ENCODE peak calls at places on chromosomes 1 and 21, in seven cellular contexts. One of them, this sample, is unnamed. For H3K9me2, the result is how much of the 10 kb centered on the place peaks cover.

GRCh38 chr1:240232548-240232947 is 140.9 kb downstream of the FMN2 start:
- DNase-seq in MM.1S: no peak
- DNase-seq in GM23248: peak
- DNase-seq in hepatocyte: no peak
- DNase-seq in OCI-LY7: no peak
- DNase-seq in HCT116: no peak
- DNase-seq in SK-N-SH: no peak
- DNase-seq in this sample: no peak

GRCh38 chr1:50476800-50477199 is 53.6 kb upstream of the DMRTA2 start:
- DNase-seq in MM.1S: no peak
- DNase-seq in HCT116: no peak
- DNase-seq in SK-N-SH: no peak
- DNase-seq in hepatocyte: no peak
- DNase-seq in OCI-LY7: no peak
- DNase-seq in GM23248: no peak
- DNase-seq in this sample: no peak

GRCh38 chr1:72526926-72527325 is 244.6 kb upstream of the NEGR1 start:
- DNase-seq in HCT116: no peak
- DNase-seq in OCI-LY7: no peak
- DNase-seq in hepatocyte: no peak
- DNase-seq in GM23248: peak
- DNase-seq in MM.1S: no peak
- DNase-seq in SK-N-SH: no peak
- DNase-seq in this sample: no peak

GRCh38 chr21:42038826-42039425 is 28.8 kb upstream of the ZBTB21 start:
- DNase-seq in OCI-LY7: no peak
- DNase-seq in GM23248: peak
- DNase-seq in HCT116: no peak
- DNase-seq in SK-N-SH: no peak
- DNase-seq in MM.1S: no peak
- DNase-seq in hepatocyte: no peak
- DNase-seq in this sample: no peak

GRCh38 chr21:46226920-46227599 is 1.5 kb downstream of the LSS start:
- DNase-seq in hepatocyte: peak
- DNase-seq in HCT116: no peak
- DNase-seq in SK-N-SH: no peak
- DNase-seq in GM23248: peak
- DNase-seq in MM.1S: peak
- DNase-seq in OCI-LY7: peak
- DNase-seq in this sample: no peak

GRCh38 chr1:12315126-12315525 is 85.3 kb downstream of the VPS13D start:
- DNase-seq in HCT116: no peak
- DNase-seq in hepatocyte: no peak
- DNase-seq in SK-N-SH: no peak
- DNase-seq in OCI-LY7: no peak
- DNase-seq in GM23248: peak
- DNase-seq in MM.1S: no peak
- DNase-seq in this sample: no peak

GRCh38 chr1:222557148-222557547 is 9.2 kb upstream of the HHIPL2 start:
- DNase-seq in HCT116: no peak
- DNase-seq in hepatocyte: no peak
- DNase-seq in MM.1S: no peak
- DNase-seq in GM23248: no peak
- DNase-seq in SK-N-SH: no peak
- DNase-seq in OCI-LY7: no peak
- DNase-seq in this sample: no peak

GRCh38 chr1:228259951-228260350 is 52.1 kb downstream of the OBSCN start:
- DNase-seq in hepatocyte: no peak
- DNase-seq in SK-N-SH: no peak
- DNase-seq in MM.1S: no peak
- DNase-seq in HCT116: no peak
- DNase-seq in GM23248: no peak
- DNase-seq in OCI-LY7: no peak
- DNase-seq in this sample: peak

GRCh38 chr21:45294509-45295291 is 7.0 kb upstream of the POFUT2 start:
- DNase-seq in SK-N-SH: peak
- DNase-seq in hepatocyte: peak
- DNase-seq in OCI-LY7: no peak
- DNase-seq in GM23248: peak
- DNase-seq in HCT116: no peak
- DNase-seq in MM.1S: no peak
- DNase-seq in this sample: peak

GRCh38 chr1:113021430-113022085 is 51.4 kb upstream of the LRIG2 start:
- DNase-seq in MM.1S: no peak
- DNase-seq in hepatocyte: peak
- DNase-seq in HCT116: no peak
- DNase-seq in GM23248: peak
- DNase-seq in OCI-LY7: no peak
- DNase-seq in SK-N-SH: no peak
- DNase-seq in this sample: no peak

GRCh38 chr1:34759472-34760357 is at the start of gene GJB4:
- DNase-seq in hepatocyte: peak
- DNase-seq in MM.1S: no peak
- DNase-seq in GM23248: no peak
- DNase-seq in OCI-LY7: no peak
- DNase-seq in SK-N-SH: no peak
- DNase-seq in HCT116: no peak
- DNase-seq in this sample: peak

GRCh38 chr1:195714248-195714647 is 894.0 kb downstream of the KCNT2 start:
- DNase-seq in HCT116: no peak
- DNase-seq in SK-N-SH: no peak
- DNase-seq in hepatocyte: no peak
- DNase-seq in OCI-LY7: no peak
- DNase-seq in GM23248: peak
- DNase-seq in MM.1S: no peak
- DNase-seq in this sample: no peak

GRCh38 chr21:21396424-21396823 is 398.2 kb downstream of the NCAM2 start:
- DNase-seq in HCT116: no peak
- DNase-seq in SK-N-SH: no peak
- DNase-seq in GM23248: no peak
- DNase-seq in hepatocyte: no peak
- DNase-seq in OCI-LY7: no peak
- DNase-seq in MM.1S: no peak
- DNase-seq in this sample: no peak

GRCh38 chr1:113534130-113534817 is 144.0 kb downstream of the MAGI3 start:
- DNase-seq in hepatocyte: peak
- DNase-seq in OCI-LY7: no peak
- DNase-seq in SK-N-SH: no peak
- DNase-seq in MM.1S: no peak
- DNase-seq in HCT116: no peak
- DNase-seq in GM23248: peak
- DNase-seq in this sample: no peak

DNA sequence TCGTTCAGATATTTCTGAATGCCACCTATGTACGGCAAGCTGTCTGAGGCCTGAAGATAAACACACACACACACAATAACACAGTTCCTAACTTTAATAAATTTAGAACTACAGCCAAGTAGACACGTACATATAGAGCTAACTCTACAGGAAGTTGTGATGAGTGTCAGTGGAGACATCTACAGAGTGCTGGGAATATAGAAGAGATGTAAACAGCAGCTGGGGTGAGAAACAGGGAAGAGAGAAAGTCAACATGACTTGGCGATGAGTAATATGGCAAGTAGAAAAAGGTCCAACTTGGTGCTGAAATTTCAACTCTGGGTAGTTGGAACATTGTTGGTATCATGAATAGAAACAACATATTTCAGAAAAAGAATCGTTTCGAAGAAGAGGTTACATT is 206.5 kb downstream of the ZP4 start:
- DNase-seq in MM.1S: no peak
- DNase-seq in OCI-LY7: no peak
- DNase-seq in SK-N-SH: no peak
- DNase-seq in GM23248: no peak
- DNase-seq in HCT116: no peak
- DNase-seq in hepatocyte: no peak
- DNase-seq in this sample: no peak
- H3K9me2 ChIP-seq in MM.1S: under half
- H3K9me2 ChIP-seq in OCI-LY7: under half
- H3K9me2 ChIP-seq in SK-N-SH: under half
- H3K9me2 ChIP-seq in GM23248: under half
- H3K9me2 ChIP-seq in HCT116: under half
- H3K9me2 ChIP-seq in hepatocyte: under half
- H3K9me2 ChIP-seq in this sample: under half

DNA sequence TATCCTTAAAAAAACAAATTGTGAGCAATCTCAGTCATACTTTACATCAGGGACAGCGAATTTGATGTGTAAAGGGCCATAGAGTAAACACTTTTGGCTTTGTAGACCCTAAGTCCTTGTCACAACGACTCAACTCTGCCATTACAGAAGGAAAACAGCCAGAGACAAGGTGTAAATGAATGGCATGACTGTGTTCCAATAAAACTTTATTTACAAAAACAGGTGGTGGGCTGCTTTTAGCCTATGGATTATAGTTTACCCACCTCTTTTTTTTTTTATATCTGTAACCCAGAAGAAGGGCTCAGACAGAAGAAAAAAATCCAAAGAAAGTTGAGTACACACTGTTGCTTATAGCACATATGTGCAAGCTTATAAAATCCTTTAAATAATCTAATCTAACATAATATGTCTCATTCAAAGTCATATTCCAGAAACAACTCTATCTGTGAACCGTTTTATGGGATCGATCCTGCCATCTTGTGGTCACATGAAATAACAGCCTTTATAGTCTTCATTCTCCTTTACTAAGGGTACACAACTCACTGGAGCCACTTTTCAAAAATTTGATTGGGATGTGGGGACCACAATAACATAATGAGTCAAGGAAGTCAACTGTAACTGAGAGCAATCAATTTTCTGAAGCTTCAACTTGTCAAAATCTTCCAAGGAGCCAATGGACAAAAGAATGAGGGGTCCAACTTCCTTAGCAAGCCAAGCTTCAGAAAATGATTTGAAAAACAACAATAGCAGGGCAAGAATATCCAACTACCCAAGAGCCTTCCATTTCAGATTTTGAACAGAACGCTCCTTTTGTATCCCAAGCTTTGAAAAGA is 142.2 kb upstream of the KRTAP19-8 start:
- DNase-seq in OCI-LY7: peak
- DNase-seq in MM.1S: peak
- DNase-seq in SK-N-SH: peak
- DNase-seq in HCT116: peak
- DNase-seq in hepatocyte: peak
- DNase-seq in GM23248: peak
- DNase-seq in this sample: peak
- TF ChIP-seq EZH2phosphoT487 in OCI-LY7: no peak
- TF ChIP-seq EZH2phosphoT487 in MM.1S: no peak
- TF ChIP-seq EZH2phosphoT487 in SK-N-SH: no peak
- TF ChIP-seq EZH2phosphoT487 in HCT116: no peak
- TF ChIP-seq EZH2phosphoT487 in hepatocyte: no peak
- TF ChIP-seq EZH2phosphoT487 in GM23248: no peak
- TF ChIP-seq EZH2phosphoT487 in this sample: no peak

GRCh38 chr1:21828506-21829210 is 16.6 kb downstream of the LDLRAD2 start:
- DNase-seq in HCT116: no peak
- DNase-seq in SK-N-SH: no peak
- DNase-seq in GM23248: no peak
- DNase-seq in MM.1S: no peak
- DNase-seq in OCI-LY7: no peak
- DNase-seq in hepatocyte: no peak
- DNase-seq in this sample: no peak
- H3K9me2 ChIP-seq in HCT116: under half
- H3K9me2 ChIP-seq in SK-N-SH: under half
- H3K9me2 ChIP-seq in GM23248: under half
- H3K9me2 ChIP-seq in MM.1S: under half
- H3K9me2 ChIP-seq in OCI-LY7: under half
- H3K9me2 ChIP-seq in hepatocyte: under half
- H3K9me2 ChIP-seq in this sample: under half

DNA sequence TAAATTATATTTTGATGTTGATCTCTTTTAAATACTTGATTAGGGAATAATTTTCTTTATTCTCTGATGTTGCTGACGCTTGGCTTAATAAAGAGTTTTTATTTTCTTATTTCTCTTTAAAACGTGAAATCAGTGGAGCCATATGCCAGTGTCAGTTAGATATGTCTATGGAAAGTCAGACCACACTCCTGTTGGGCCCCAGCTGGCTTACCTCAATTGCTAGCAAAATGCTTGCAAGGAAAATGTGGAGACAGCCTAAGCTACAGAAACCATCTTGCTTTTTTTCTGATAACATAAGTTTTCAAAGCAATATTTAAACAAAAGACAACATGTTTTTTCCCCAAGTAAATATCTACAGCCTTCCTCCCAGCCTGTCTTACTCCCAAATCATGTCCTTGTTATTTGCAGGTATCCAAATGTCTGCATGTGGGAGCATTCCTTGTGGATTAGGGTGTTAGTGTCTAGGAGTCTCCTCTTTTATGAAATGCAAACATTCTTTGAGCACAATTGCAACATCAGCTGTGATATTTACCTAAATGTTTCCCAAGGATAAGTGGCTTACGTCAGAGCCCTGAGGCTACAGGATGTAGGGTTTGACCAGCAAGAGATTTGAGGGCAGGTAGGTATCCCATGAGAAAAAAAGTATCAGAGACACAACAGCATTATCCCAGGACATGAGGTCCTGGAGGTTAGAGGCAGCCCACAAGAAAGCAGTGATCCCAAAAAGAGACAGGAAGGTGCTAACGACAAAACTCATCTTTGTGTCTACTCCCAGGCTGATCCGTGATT is 117.2 kb upstream of the KCNJ15 start:
- DNase-seq in OCI-LY7: no peak
- DNase-seq in hepatocyte: peak
- DNase-seq in HCT116: no peak
- DNase-seq in MM.1S: no peak
- DNase-seq in GM23248: peak
- DNase-seq in SK-N-SH: no peak
- DNase-seq in this sample: no peak
- TF ChIP-seq EZH2phosphoT487 in OCI-LY7: no peak
- TF ChIP-seq EZH2phosphoT487 in hepatocyte: no peak
- TF ChIP-seq EZH2phosphoT487 in HCT116: no peak
- TF ChIP-seq EZH2phosphoT487 in MM.1S: no peak
- TF ChIP-seq EZH2phosphoT487 in GM23248: no peak
- TF ChIP-seq EZH2phosphoT487 in SK-N-SH: no peak
- TF ChIP-seq EZH2phosphoT487 in this sample: no peak